ENCODE peak calls at places on chromosomes 3 and 15, in seven cellular contexts. G is A673; N is NCI-H2081; B is germinal center; Z is GM10248; M is activated CD4-positive, alpha-beta T cell treated with anti-CD3 and anti-CD28 coated beads for 48 hours; T is skeletal muscle cell. H is an unnamed sample.

GRCh38 chr3:188754286-188754685 is 417.5 kb upstream of the TPRG1 start:
- DNase-seq in G (no peak), N (no peak), B (peak; percentile 42), Z (no peak), M (no peak), T (no peak), H (no peak)

GRCh38 chr3:167861649-167862048 is 126.1 kb downstream of the SERPINI1 start:
- DNase-seq in G (no peak), N (no peak), B (no peak), Z (no peak), M (no peak), T (no peak), H (no peak)

GRCh38 chr15:99736702-99737101 is 3.5 kb upstream of the LYSMD4 start:
- DNase-seq in G (no peak), N (no peak), B (no peak), Z (no peak), M (no peak), T (no peak), H (no peak)

GRCh38 chr15:59879506-59879905 is 124.6 kb upstream of the FOXB1 start:
- DNase-seq in G (no peak), N (no peak), B (no peak), Z (no peak), M (no peak), T (peak; percentile 79), H (no peak)

GRCh38 chr15:80309769-80310384 is 57.9 kb upstream of the CTXND1 start:
- DNase-seq in G (peak; percentile 11), N (peak; percentile 40), B (no peak), Z (no peak), M (no peak), T (no peak), H (no peak)

GRCh38 chr15:50051811-50052419 is 67.1 kb downstream of the ATP8B4 start:
- DNase-seq in G (peak; percentile 66), N (peak; percentile 52), B (no peak), Z (peak; percentile 15), M (peak; percentile 39), T (peak; percentile 74), H (no peak)

GRCh38 chr15:69319384-69320375 is 21.0 kb downstream of the PAQR5 start:
- DNase-seq in G (no peak), N (no peak), B (no peak), Z (no peak), M (peak; percentile 16), T (no peak), H (no peak)

GRCh38 chr3:152745677-152746076 is 89.3 kb upstream of the P2RY1 start:
- DNase-seq in G (no peak), N (no peak), B (no peak), Z (no peak), M (no peak), T (no peak), H (no peak)

GRCh38 chr3:50573566-50574279 is 4.4 kb downstream of the HEMK1 start:
- DNase-seq in G (no peak), N (no peak), B (no peak), Z (no peak), M (peak; percentile 86), T (no peak), H (no peak)

GRCh38 chr3:88960019-88960418 is 147.4 kb upstream of the EPHA3 start:
- DNase-seq in G (no peak), N (no peak), B (no peak), Z (no peak), M (no peak), T (no peak), H (no peak)

GRCh38 chr15:56242576-56243116 is 1.0 kb downstream of the RFX7 start:
- DNase-seq in G (no peak), N (peak; percentile 28), B (no peak), Z (no peak), M (no peak), T (no peak), H (no peak)

GRCh38 chr15:34886134-34886533 is 83.4 kb downstream of the AQR start:
- DNase-seq in G (no peak), N (no peak), B (no peak), Z (no peak), M (no peak), T (no peak), H (no peak)

GRCh38 chr3:152325136-152325535 is 56.4 kb downstream of the MBNL1 start:
- DNase-seq in G (no peak), N (no peak), B (no peak), Z (no peak), M (no peak), T (no peak), H (no peak)

GRCh38 chr3:123728014-123728413 is 143.2 kb upstream of the HACD2 start:
- DNase-seq in G (no peak), N (no peak), B (no peak), Z (no peak), M (no peak), T (no peak), H (no peak)

GRCh38 chr3:115692887-115693524 is 69.7 kb downstream of the GAP43 start:
- DNase-seq in G (peak; percentile 92), N (peak; percentile 85), B (peak; percentile 52), Z (peak; percentile 65), M (peak; percentile 76), T (peak; percentile 39), H (peak; percentile 6)

GRCh38 chr3:126127452-126127851 is 43.5 kb upstream of the SLC41A3 start:
- DNase-seq in G (no peak), N (no peak), B (no peak), Z (no peak), M (no peak), T (no peak), H (no peak)

GRCh38 chr15:65761210-65761926 is 30.7 kb downstream of the DENND4A start:
- DNase-seq in G (no peak), N (no peak), B (no peak), Z (no peak), M (no peak), T (no peak), H (no peak)

GRCh38 chr3:2661078-2661477 is 449.1 kb downstream of the IL5RA start:
- DNase-seq in G (no peak), N (no peak), B (no peak), Z (no peak), M (no peak), T (no peak), H (no peak)

GRCh38 chr15:51382787-51383186 is 41.3 kb downstream of the GLDN start:
- DNase-seq in G (peak; percentile 68), N (peak; percentile 17), B (peak; percentile 20), Z (peak; percentile 55), M (peak; percentile 28), T (no peak), H (no peak)

GRCh38 chr3:37814547-37814946 is 47.1 kb upstream of the CTDSPL start:
- DNase-seq in G (peak; percentile 15), N (no peak), B (no peak), Z (peak; percentile 31), M (no peak), T (no peak), H (no peak)

GRCh38 chr3:110568246-110568645 is 503.4 kb upstream of the NECTIN3 start:
- DNase-seq in G (no peak), N (no peak), B (no peak), Z (no peak), M (no peak), T (peak; percentile 79), H (no peak)

GRCh38 chr3:79994397-79994796 is 226.6 kb upstream of the ROBO1 start:
- DNase-seq in G (no peak), N (no peak), B (no peak), Z (no peak), M (no peak), T (no peak), H (no peak)

GRCh38 chr15:55742498-55742926 is 440 bp downstream of the PRTG start:
- DNase-seq in G (no peak), N (peak; percentile 48), B (peak; percentile 23), Z (peak; percentile 18), M (peak; percentile 18), T (no peak), H (peak; percentile 29)

GRCh38 chr3:142863010-142863787 is 25.7 kb downstream of the PCOLCE2 start:
- DNase-seq in G (no peak), N (no peak), B (no peak), Z (no peak), M (no peak), T (no peak), H (no peak)

GRCh38 chr3:37028329-37028728 is 35.0 kb downstream of the MLH1 start:
- DNase-seq in G (peak; percentile 10), N (no peak), B (no peak), Z (no peak), M (no peak), T (no peak), H (no peak)

GRCh38 chr3:54853573-54854404 is 74.1 kb downstream of the LRTM1 start:
- DNase-seq in G (peak; percentile 38), N (peak; percentile 52), B (peak; percentile 77), Z (peak; percentile 75), M (peak; percentile 69), T (peak; percentile 24), H (peak; percentile 54)

GRCh38 chr15:67834593-67835348 is 5.1 kb downstream of the RNU6-1 start:
- DNase-seq in G (no peak), N (no peak), B (peak; percentile 9), Z (no peak), M (peak; percentile 28), T (no peak), H (no peak)

GRCh38 chr3:122890077-122890484 is 95.2 kb downstream of the SLC49A4 start:
- DNase-seq in G (peak; percentile 19), N (no peak), B (no peak), Z (peak; percentile 39), M (peak; percentile 12), T (peak; percentile 74), H (no peak)

GRCh38 chr15:36529296-36530011 is 50.0 kb upstream of the CDIN1 start:
- DNase-seq in G (no peak), N (no peak), B (no peak), Z (peak; percentile 20), M (no peak), T (no peak), H (no peak)

GRCh38 chr3:12901631-12902045 is 60.3 kb upstream of the RPL32 start:
- DNase-seq in G (no peak), N (no peak), B (peak; percentile 59), Z (no peak), M (no peak), T (no peak), H (no peak)

GRCh38 chr3:197289726-197290125 is 8.7 kb downstream of the DLG1 start:
- DNase-seq in G (no peak), N (no peak), B (no peak), Z (no peak), M (no peak), T (no peak), H (no peak)

GRCh38 chr15:83612226-83612625 is 41.7 kb upstream of the ADAMTSL3 start:
- DNase-seq in G (no peak), N (no peak), B (no peak), Z (no peak), M (no peak), T (no peak), H (no peak)

GRCh38 chr3:95442766-95443165 is 1371.6 kb upstream of the EPHA6 start:
- DNase-seq in G (no peak), N (no peak), B (no peak), Z (no peak), M (no peak), T (no peak), H (no peak)

GRCh38 chr3:57949779-57950618 is 58.2 kb upstream of the FLNB start:
- DNase-seq in G (no peak), N (no peak), B (no peak), Z (no peak), M (no peak), T (no peak), H (no peak)

GRCh38 chr3:81289676-81290075 is 471.8 kb downstream of the GBE1 start:
- DNase-seq in G (no peak), N (no peak), B (no peak), Z (no peak), M (no peak), T (peak; percentile 25), H (no peak)

GRCh38 chr3:158983480-158983879 is 181.6 kb downstream of the MFSD1 start:
- DNase-seq in G (no peak), N (no peak), B (no peak), Z (no peak), M (no peak), T (no peak), H (no peak)

H was measured in GM12892.